ENCODE peak calls at places on chromosomes 11 and 22, in nine cellular contexts. G is upper lobe of left lung, C is cardiac fibroblast, V is heart right ventricle, L is choroid plexus epithelial cell, Q is neural progenitor cell, D is GM12878, F is HFF-Myc, T is ovary. X is an unnamed sample.

GRCh38 chr11:94581926-94582325 is 14.8 kb downstream of the PIWIL4 start:
- DNase-seq in G (no peak), C (no peak), V (no peak), L (no peak), Q (peak; percentile 56), D (no peak), F (no peak), T (no peak), X (no peak)

GRCh38 chr11:35344990-35345655 is 74.2 kb downstream of the SLC1A2 start:
- DNase-seq in G (no peak), C (no peak), V (no peak), L (no peak), Q (no peak), D (no peak), F (no peak), T (no peak), X (peak; percentile 31)

GRCh38 chr22:45242778-45243191 is 2.1 kb upstream of the KIAA0930 start:
- DNase-seq in G (no peak), C (peak; percentile 50), V (no peak), L (no peak), Q (no peak), D (no peak), F (no peak), T (no peak), X (no peak)

GRCh38 chr22:44884968-44885805 is 124.6 kb downstream of the PHF21B start:
- DNase-seq in G (peak; percentile 66), C (no peak), V (no peak), L (no peak), Q (no peak), D (no peak), F (no peak), T (no peak), X (no peak)

GRCh38 chr11:57124912-57125311 is 56.8 kb upstream of the LRRC55 start:
- DNase-seq in G (no peak), C (peak; percentile 22), V (no peak), L (no peak), Q (peak; percentile 72), D (no peak), F (no peak), T (no peak), X (no peak)

GRCh38 chr22:50376064-50376747 is 33.1 kb downstream of the PPP6R2 start:
- DNase-seq in G (no peak), C (no peak), V (no peak), L (no peak), Q (no peak), D (no peak), F (no peak), T (no peak), X (no peak)

GRCh38 chr11:9971894-9972293 is 308.0 kb downstream of the SWAP70 start:
- DNase-seq in G (no peak), C (no peak), V (no peak), L (no peak), Q (no peak), D (no peak), F (no peak), T (no peak), X (no peak)

GRCh38 chr11:18705651-18706281 is 7.2 kb downstream of the TMEM86A start:
- DNase-seq in G (peak; percentile 90), C (no peak), V (peak; percentile 42), L (peak; percentile 9), Q (no peak), D (no peak), F (no peak), T (peak; percentile 69), X (no peak)

GRCh38 chr11:124075841-124076571 is 34.9 kb upstream of the OR10G7 start:
- DNase-seq in G (peak; percentile 86), C (no peak), V (peak; percentile 13), L (no peak), Q (no peak), D (no peak), F (no peak), T (no peak), X (no peak)

GRCh38 chr11:62547691-62548281 is 1.2 kb upstream of the AHNAK start:
- DNase-seq in G (no peak), C (no peak), V (peak; percentile 62), L (no peak), Q (peak; percentile 29), D (no peak), F (no peak), T (no peak), X (no peak)

GRCh38 chr11:113411536-113411935 is 24.0 kb downstream of the ANKK1 start:
- DNase-seq in G (no peak), C (no peak), V (no peak), L (no peak), Q (no peak), D (no peak), F (no peak), T (no peak), X (no peak)

GRCh38 chr11:108693852-108694251 is 29.0 kb downstream of the DDX10 start:
- DNase-seq in G (no peak), C (peak; percentile 80), V (no peak), L (peak; percentile 56), Q (no peak), D (no peak), F (no peak), T (no peak), X (no peak)

GRCh38 chr11:127993788-127994187 is 593.6 kb downstream of the ETS1 start:
- DNase-seq in G (no peak), C (no peak), V (no peak), L (no peak), Q (peak; percentile 10), D (no peak), F (no peak), T (no peak), X (no peak)

GRCh38 chr11:19646921-19647320 is 65.7 kb upstream of the NAV2 start:
- DNase-seq in G (no peak), C (peak; percentile 82), V (no peak), L (peak; percentile 97), Q (no peak), D (no peak), F (peak; percentile 91), T (no peak), X (no peak)

GRCh38 chr11:65541093-65542010 is 16.5 kb downstream of the SCYL1 start:
- DNase-seq in G (no peak), C (no peak), V (no peak), L (no peak), Q (no peak), D (no peak), F (no peak), T (no peak), X (no peak)
- TF ChIP-seq CTCF in G (no peak), C (no peak), V (no peak), L (no peak), Q (no peak), D (no peak), F (no peak), T (no peak), X (no peak)

GRCh38 chr22:38317237-38317994 is at the start of gene CSNK1E:
- DNase-seq in G (peak; percentile 96), C (peak; percentile 60), V (peak; percentile 86), L (peak; percentile 59), Q (peak; percentile 92), D (no peak), F (no peak), T (peak; percentile 88), X (no peak)

GRCh38 chr22:38316340-38317236 is 645 bp downstream of the CSNK1E start:
- DNase-seq in G (peak; percentile 94), C (peak; percentile 60), V (peak; percentile 76), L (peak; percentile 65), Q (peak; percentile 70), D (no peak), F (no peak), T (peak; percentile 85), X (no peak)

GRCh38 chr22:38315801-38316339 is 1.4 kb downstream of the CSNK1E start:
- DNase-seq in G (no peak), C (no peak), V (no peak), L (no peak), Q (no peak), D (no peak), F (no peak), T (no peak), X (no peak)

GRCh38 chr22:38318792-38319773 is 1.9 kb upstream of the CSNK1E start:
- DNase-seq in G (no peak), C (no peak), V (no peak), L (no peak), Q (peak; percentile 58), D (no peak), F (no peak), T (no peak), X (no peak)

GRCh38 chr22:38317995-38318715 is 922 bp upstream of the CSNK1E start:
- DNase-seq in G (no peak), C (peak; percentile 96), V (peak; percentile 53), L (peak; percentile 86), Q (peak; percentile 34), D (no peak), F (peak; percentile 80), T (peak; percentile 64), X (no peak)
- H3K4me3 ChIP-seq in G (peak overlapping the region; percentile 62), C (peak overlapping the region; percentile 58), V (peak overlapping the region; percentile 61), L (peak overlapping the region; percentile 65), Q (peak overlapping the region; percentile 59), D (peak overlapping the region; percentile 64), F (peak overlapping the region; percentile 52), T (peak overlapping the region; percentile 32), X (peak overlapping the region; percentile 68)

DNA sequence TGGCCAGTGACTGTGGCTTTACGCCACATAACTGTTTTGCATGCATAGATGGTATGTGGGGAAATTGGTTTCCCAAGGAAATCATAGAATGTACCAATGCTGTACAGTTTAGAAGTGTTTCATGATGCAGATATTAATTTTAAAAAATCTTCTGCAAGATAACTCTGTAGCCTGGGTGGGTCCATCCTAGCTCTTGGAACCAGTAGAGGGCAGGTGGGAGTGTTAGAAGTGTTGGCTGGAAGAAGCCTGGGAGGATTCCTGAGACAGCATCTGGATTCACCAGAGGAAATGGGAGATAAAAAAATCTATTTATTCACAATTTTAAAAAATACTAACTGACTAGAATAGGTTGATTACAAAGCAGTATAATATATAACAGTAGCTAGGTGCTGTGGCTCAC is 139.9 kb upstream of the GRIA4 start:
- DNase-seq in G (no peak), C (no peak), V (no peak), L (no peak), Q (no peak), D (no peak), F (no peak), T (no peak), X (no peak)
- TF ChIP-seq CTCF in G (no peak), C (no peak), V (no peak), L (no peak), Q (no peak), D (no peak), F (peak; percentile 18), T (no peak), X (no peak)

GRCh38 chr11:64303109-64304031 is 2.0 kb upstream of the ESRRA start:
- DNase-seq in G (no peak), C (no peak), V (no peak), L (no peak), Q (no peak), D (no peak), F (no peak), T (peak; percentile 39), X (no peak)

GRCh38 chr11:64304316-64305072 is 830 bp upstream of the ESRRA start:
- DNase-seq in G (peak; percentile 91), C (peak; percentile 93), V (peak; percentile 94), L (peak; percentile 92), Q (peak; percentile 96), D (peak; percentile 78), F (peak; percentile 79), T (peak; percentile 86), X (peak; percentile 85)

GRCh38 chr11:64305691-64306562 is 603 bp downstream of the ESRRA start:
- DNase-seq in G (peak; percentile 94), C (peak; percentile 45), V (peak; percentile 73), L (peak; percentile 36), Q (peak; percentile 82), D (no peak), F (no peak), T (peak; percentile 80), X (no peak)

GRCh38 chr11:64305075-64305690 is at the start of gene ESRRA:
- DNase-seq in G (peak; percentile 100), C (peak; percentile 97), V (peak; percentile 100), L (peak; percentile 98), Q (peak; percentile 100), D (peak; percentile 94), F (peak; percentile 90), T (peak; percentile 99), X (peak; percentile 97)

GRCh38 chr11:64304032-64304315 is 1.4 kb upstream of the ESRRA start:
- DNase-seq in G (no peak), C (no peak), V (no peak), L (no peak), Q (no peak), D (no peak), F (no peak), T (no peak), X (no peak)
- H3K4me3 ChIP-seq in G (peak overlapping the region; percentile 90), C (peak overlapping the region; percentile 63), V (peak overlapping the region; percentile 74), L (peak overlapping the region; percentile 66), Q (no peak overlapping the region), D (peak overlapping the region; percentile 72), F (peak overlapping the region; percentile 79), T (no peak overlapping the region), X (peak overlapping the region; percentile 58)

X was measured in GM12864.